ENCODE peak calls at places on chromosomes 11 and 22, in ten cellular contexts. One of them, this sample, is unnamed.

GRCh38 chr11:7204778-7205177 is 46.9 kb upstream of the SYT9 start:
- DNase-seq in tibial artery: no peak
- DNase-seq in SK-N-SH: no peak
- DNase-seq in cardiac muscle cell: peak
- DNase-seq in CD4-positive, alpha-beta T cell: no peak
- DNase-seq in AG09309: no peak
- DNase-seq in HL-60: no peak
- DNase-seq in endothelial cell: peak
- DNase-seq in fibroblast of the aortic adventitia: peak
- DNase-seq in nephron progenitor cell: no peak
- DNase-seq in this sample: no peak

GRCh38 chr22:28021998-28022660 is 103.1 kb upstream of the PITPNB start:
- DNase-seq in tibial artery: no peak
- DNase-seq in cardiac muscle cell: no peak
- DNase-seq in CD4-positive, alpha-beta T cell: no peak
- DNase-seq in fibroblast of the aortic adventitia: no peak
- DNase-seq in SK-N-SH: no peak
- DNase-seq in HL-60: no peak
- DNase-seq in endothelial cell: no peak
- DNase-seq in nephron progenitor cell: no peak
- DNase-seq in AG09309: no peak
- DNase-seq in this sample: no peak

GRCh38 chr11:76316726-76317125 is 64.2 kb downstream of the THAP12 start:
- DNase-seq in tibial artery: no peak
- DNase-seq in SK-N-SH: no peak
- DNase-seq in AG09309: no peak
- DNase-seq in CD4-positive, alpha-beta T cell: no peak
- DNase-seq in nephron progenitor cell: no peak
- DNase-seq in fibroblast of the aortic adventitia: no peak
- DNase-seq in cardiac muscle cell: no peak
- DNase-seq in HL-60: no peak
- DNase-seq in endothelial cell: no peak
- DNase-seq in this sample: no peak

GRCh38 chr11:130606781-130607511 is 158.5 kb downstream of the ADAMTS15 start:
- DNase-seq in AG09309: no peak
- DNase-seq in tibial artery: peak
- DNase-seq in SK-N-SH: peak
- DNase-seq in cardiac muscle cell: no peak
- DNase-seq in fibroblast of the aortic adventitia: peak
- DNase-seq in HL-60: no peak
- DNase-seq in nephron progenitor cell: peak
- DNase-seq in endothelial cell: no peak
- DNase-seq in CD4-positive, alpha-beta T cell: no peak
- DNase-seq in this sample: no peak

GRCh38 chr11:57903441-57904123 is 120.1 kb upstream of the OR9Q1 start:
- DNase-seq in nephron progenitor cell: no peak
- DNase-seq in SK-N-SH: no peak
- DNase-seq in HL-60: no peak
- DNase-seq in endothelial cell: no peak
- DNase-seq in fibroblast of the aortic adventitia: no peak
- DNase-seq in AG09309: no peak
- DNase-seq in cardiac muscle cell: no peak
- DNase-seq in tibial artery: no peak
- DNase-seq in CD4-positive, alpha-beta T cell: no peak
- DNase-seq in this sample: no peak

GRCh38 chr11:74443071-74443864 is 24.1 kb downstream of the KCNE3 start:
- DNase-seq in cardiac muscle cell: peak
- DNase-seq in CD4-positive, alpha-beta T cell: no peak
- DNase-seq in fibroblast of the aortic adventitia: peak
- DNase-seq in nephron progenitor cell: no peak
- DNase-seq in endothelial cell: no peak
- DNase-seq in AG09309: no peak
- DNase-seq in HL-60: no peak
- DNase-seq in tibial artery: no peak
- DNase-seq in SK-N-SH: no peak
- DNase-seq in this sample: no peak

GRCh38 chr11:44589301-44589700 is 23.8 kb downstream of the CD82 start:
- DNase-seq in fibroblast of the aortic adventitia: no peak
- DNase-seq in endothelial cell: no peak
- DNase-seq in SK-N-SH: no peak
- DNase-seq in AG09309: no peak
- DNase-seq in CD4-positive, alpha-beta T cell: no peak
- DNase-seq in HL-60: no peak
- DNase-seq in cardiac muscle cell: no peak
- DNase-seq in nephron progenitor cell: no peak
- DNase-seq in tibial artery: no peak
- DNase-seq in this sample: peak

GRCh38 chr11:108734956-108735559 is 70.2 kb downstream of the DDX10 start:
- DNase-seq in AG09309: no peak
- DNase-seq in cardiac muscle cell: peak
- DNase-seq in HL-60: no peak
- DNase-seq in SK-N-SH: peak
- DNase-seq in CD4-positive, alpha-beta T cell: no peak
- DNase-seq in nephron progenitor cell: no peak
- DNase-seq in endothelial cell: no peak
- DNase-seq in fibroblast of the aortic adventitia: no peak
- DNase-seq in tibial artery: no peak
- DNase-seq in this sample: no peak

GRCh38 chr11:56764976-56765375 is 16.5 kb upstream of the OR9G4 start:
- DNase-seq in HL-60: no peak
- DNase-seq in tibial artery: no peak
- DNase-seq in AG09309: no peak
- DNase-seq in fibroblast of the aortic adventitia: no peak
- DNase-seq in endothelial cell: no peak
- DNase-seq in SK-N-SH: no peak
- DNase-seq in cardiac muscle cell: no peak
- DNase-seq in CD4-positive, alpha-beta T cell: no peak
- DNase-seq in nephron progenitor cell: no peak
- DNase-seq in this sample: no peak

GRCh38 chr22:49934144-49934890 is 15.9 kb downstream of the CRELD2 start:
- DNase-seq in fibroblast of the aortic adventitia: peak
- DNase-seq in endothelial cell: no peak
- DNase-seq in tibial artery: no peak
- DNase-seq in cardiac muscle cell: no peak
- DNase-seq in AG09309: no peak
- DNase-seq in SK-N-SH: peak
- DNase-seq in HL-60: no peak
- DNase-seq in CD4-positive, alpha-beta T cell: no peak
- DNase-seq in nephron progenitor cell: no peak
- DNase-seq in this sample: no peak

GRCh38 chr11:128579790-128580504 is 7.4 kb downstream of the ETS1 start:
- DNase-seq in SK-N-SH: no peak
- DNase-seq in tibial artery: no peak
- DNase-seq in cardiac muscle cell: no peak
- DNase-seq in nephron progenitor cell: no peak
- DNase-seq in fibroblast of the aortic adventitia: no peak
- DNase-seq in AG09309: no peak
- DNase-seq in CD4-positive, alpha-beta T cell: no peak
- DNase-seq in endothelial cell: no peak
- DNase-seq in HL-60: no peak
- DNase-seq in this sample: no peak

GRCh38 chr22:22753526-22754267 is 109.3 kb downstream of the GGTLC2 start:
- DNase-seq in cardiac muscle cell: no peak
- DNase-seq in HL-60: peak
- DNase-seq in AG09309: no peak
- DNase-seq in SK-N-SH: peak
- DNase-seq in nephron progenitor cell: peak
- DNase-seq in fibroblast of the aortic adventitia: peak
- DNase-seq in tibial artery: peak
- DNase-seq in endothelial cell: peak
- DNase-seq in CD4-positive, alpha-beta T cell: peak
- DNase-seq in this sample: no peak

GRCh38 chr11:69948256-69949141 is 129.3 kb upstream of the FGF3 start:
- DNase-seq in tibial artery: no peak
- DNase-seq in fibroblast of the aortic adventitia: peak
- DNase-seq in cardiac muscle cell: no peak
- DNase-seq in HL-60: no peak
- DNase-seq in SK-N-SH: peak
- DNase-seq in nephron progenitor cell: no peak
- DNase-seq in endothelial cell: no peak
- DNase-seq in AG09309: no peak
- DNase-seq in CD4-positive, alpha-beta T cell: no peak
- DNase-seq in this sample: no peak

GRCh38 chr11:68735125-68735524 is 16.2 kb downstream of the TESMIN start:
- DNase-seq in cardiac muscle cell: no peak
- DNase-seq in tibial artery: no peak
- DNase-seq in AG09309: no peak
- DNase-seq in endothelial cell: no peak
- DNase-seq in HL-60: peak
- DNase-seq in CD4-positive, alpha-beta T cell: no peak
- DNase-seq in SK-N-SH: no peak
- DNase-seq in nephron progenitor cell: no peak
- DNase-seq in fibroblast of the aortic adventitia: no peak
- DNase-seq in this sample: no peak

DNA sequence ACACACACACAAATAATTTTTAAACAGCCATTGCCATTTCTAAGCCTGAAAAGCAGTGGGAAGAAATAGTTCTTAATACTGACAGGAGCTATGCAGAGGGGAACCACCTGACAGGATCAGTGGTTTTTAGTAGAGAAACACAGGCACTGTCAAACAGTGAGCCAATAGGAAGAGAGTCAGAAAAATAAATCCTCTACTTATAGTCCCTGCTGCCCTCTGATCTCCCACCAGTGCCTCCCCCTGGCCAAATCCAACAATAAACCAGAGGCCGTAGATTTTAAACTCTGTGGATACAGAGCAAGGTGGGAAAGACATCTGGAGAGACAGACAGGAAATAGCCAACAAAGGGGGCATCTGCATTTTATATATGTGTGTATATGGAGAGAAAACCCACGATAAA is 7.9 kb upstream of the OR56B4 start:
- DNase-seq in nephron progenitor cell: no peak
- DNase-seq in AG09309: no peak
- DNase-seq in endothelial cell: no peak
- DNase-seq in tibial artery: no peak
- DNase-seq in cardiac muscle cell: no peak
- DNase-seq in SK-N-SH: no peak
- DNase-seq in CD4-positive, alpha-beta T cell: no peak
- DNase-seq in HL-60: no peak
- DNase-seq in fibroblast of the aortic adventitia: no peak
- DNase-seq in this sample: no peak
- TF ChIP-seq CTCF in nephron progenitor cell: no peak
- TF ChIP-seq CTCF in AG09309: no peak
- TF ChIP-seq CTCF in endothelial cell: no peak
- TF ChIP-seq CTCF in tibial artery: no peak
- TF ChIP-seq CTCF in cardiac muscle cell: no peak
- TF ChIP-seq CTCF in SK-N-SH: no peak
- TF ChIP-seq CTCF in CD4-positive, alpha-beta T cell: no peak
- TF ChIP-seq CTCF in HL-60: no peak
- TF ChIP-seq CTCF in fibroblast of the aortic adventitia: no peak
- TF ChIP-seq CTCF in this sample: no peak

DNA sequence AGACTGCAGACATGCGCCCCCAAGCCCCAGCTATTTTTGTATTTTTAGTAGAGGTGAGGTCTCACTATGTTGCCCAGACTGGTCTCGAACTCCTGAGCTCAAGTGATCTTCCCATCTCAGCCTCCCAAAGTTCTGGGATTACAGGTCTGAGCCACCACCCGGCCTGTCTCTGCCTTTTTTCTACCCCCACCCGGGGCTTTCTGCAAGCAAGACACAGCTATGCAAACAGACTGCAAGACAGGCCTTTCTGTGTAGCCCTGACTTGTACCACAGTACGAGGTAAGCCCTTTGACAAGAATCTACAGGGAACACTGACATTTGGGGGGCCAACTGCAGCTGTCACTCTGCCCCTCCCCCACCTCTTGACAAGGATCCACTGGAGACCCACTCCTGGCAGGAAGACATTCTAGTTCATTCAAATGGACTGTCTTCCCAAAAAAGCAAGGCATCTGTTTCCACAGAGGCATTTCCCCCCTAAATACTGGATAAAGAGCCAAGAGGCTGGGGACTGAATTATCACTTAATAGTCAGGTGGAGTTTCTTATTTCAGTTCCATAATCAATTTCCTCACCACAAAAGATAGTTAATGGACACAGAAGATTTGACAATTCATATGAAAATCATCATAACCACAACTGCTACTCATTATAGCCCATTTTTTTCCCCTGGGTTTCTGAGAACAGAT is 118.2 kb downstream of the ABTB2 start:
- DNase-seq in HL-60: no peak
- DNase-seq in nephron progenitor cell: no peak
- DNase-seq in CD4-positive, alpha-beta T cell: no peak
- DNase-seq in tibial artery: no peak
- DNase-seq in fibroblast of the aortic adventitia: no peak
- DNase-seq in endothelial cell: no peak
- DNase-seq in SK-N-SH: no peak
- DNase-seq in AG09309: no peak
- DNase-seq in cardiac muscle cell: no peak
- DNase-seq in this sample: no peak
- TF ChIP-seq CTCF in HL-60: no peak
- TF ChIP-seq CTCF in nephron progenitor cell: no peak
- TF ChIP-seq CTCF in CD4-positive, alpha-beta T cell: no peak
- TF ChIP-seq CTCF in tibial artery: no peak
- TF ChIP-seq CTCF in fibroblast of the aortic adventitia: no peak
- TF ChIP-seq CTCF in endothelial cell: no peak
- TF ChIP-seq CTCF in SK-N-SH: no peak
- TF ChIP-seq CTCF in AG09309: no peak
- TF ChIP-seq CTCF in cardiac muscle cell: no peak
- TF ChIP-seq CTCF in this sample: no peak

DNA sequence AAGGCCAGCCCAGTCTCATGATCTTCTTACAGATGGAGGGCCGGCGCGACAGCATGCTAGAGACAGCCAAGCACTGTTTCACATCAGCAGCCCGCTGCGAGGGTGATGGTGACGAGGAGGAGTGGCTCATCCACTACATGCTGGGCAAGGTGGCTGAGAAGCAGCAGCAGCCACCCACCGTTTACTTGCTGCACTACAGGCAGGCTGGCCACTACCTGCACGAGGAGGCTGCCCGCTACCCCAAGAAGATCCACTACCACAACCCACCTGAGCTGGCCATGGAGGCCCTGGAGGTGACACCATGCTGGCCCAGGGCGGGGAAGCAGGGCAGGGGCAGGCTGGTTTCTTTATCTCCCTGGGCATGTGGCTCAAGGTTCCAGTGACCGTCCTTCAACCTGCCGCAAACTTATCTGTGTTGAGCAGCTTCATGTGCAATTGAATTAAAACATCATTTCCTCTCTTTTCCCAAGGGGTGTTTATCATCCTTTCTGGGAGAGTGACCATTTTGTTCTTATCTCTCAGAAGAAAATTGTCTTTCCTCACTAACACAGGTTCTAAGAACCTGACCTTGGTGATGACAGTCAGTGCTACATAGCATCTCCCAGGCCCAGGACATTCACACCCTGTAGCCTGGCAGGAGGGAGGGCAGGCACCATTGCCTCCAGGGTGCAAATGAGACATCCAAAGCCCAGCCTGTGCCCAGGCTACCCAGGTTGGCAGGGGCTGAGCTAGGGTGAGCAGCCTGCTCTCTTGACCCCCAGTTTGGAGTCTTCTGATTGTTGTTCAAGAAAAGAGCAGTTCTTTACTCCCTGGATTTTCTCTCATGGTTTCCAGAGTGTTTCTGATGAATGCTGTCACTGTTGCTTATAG is 80.7 kb downstream of the CABIN1 start:
- DNase-seq in nephron progenitor cell: no peak
- DNase-seq in tibial artery: no peak
- DNase-seq in HL-60: no peak
- DNase-seq in endothelial cell: no peak
- DNase-seq in AG09309: no peak
- DNase-seq in cardiac muscle cell: peak
- DNase-seq in CD4-positive, alpha-beta T cell: no peak
- DNase-seq in SK-N-SH: no peak
- DNase-seq in fibroblast of the aortic adventitia: no peak
- DNase-seq in this sample: no peak
- TF ChIP-seq CTCF in nephron progenitor cell: no peak
- TF ChIP-seq CTCF in tibial artery: no peak
- TF ChIP-seq CTCF in HL-60: no peak
- TF ChIP-seq CTCF in endothelial cell: no peak
- TF ChIP-seq CTCF in AG09309: no peak
- TF ChIP-seq CTCF in cardiac muscle cell: no peak
- TF ChIP-seq CTCF in CD4-positive, alpha-beta T cell: no peak
- TF ChIP-seq CTCF in SK-N-SH: no peak
- TF ChIP-seq CTCF in fibroblast of the aortic adventitia: no peak
- TF ChIP-seq CTCF in this sample: no peak

GRCh38 chr11:117197516-117198456 is 1.4 kb upstream of the TAGLN start:
- DNase-seq in CD4-positive, alpha-beta T cell: no peak
- DNase-seq in SK-N-SH: peak
- DNase-seq in nephron progenitor cell: peak
- DNase-seq in tibial artery: peak
- DNase-seq in fibroblast of the aortic adventitia: no peak
- DNase-seq in AG09309: no peak
- DNase-seq in endothelial cell: peak
- DNase-seq in HL-60: no peak
- DNase-seq in cardiac muscle cell: peak
- DNase-seq in this sample: no peak
- TF ChIP-seq CTCF in CD4-positive, alpha-beta T cell: no peak
- TF ChIP-seq CTCF in SK-N-SH: peak
- TF ChIP-seq CTCF in nephron progenitor cell: peak
- TF ChIP-seq CTCF in tibial artery: peak
- TF ChIP-seq CTCF in fibroblast of the aortic adventitia: peak
- TF ChIP-seq CTCF in AG09309: peak
- TF ChIP-seq CTCF in endothelial cell: peak
- TF ChIP-seq CTCF in HL-60: no peak
- TF ChIP-seq CTCF in cardiac muscle cell: peak
- TF ChIP-seq CTCF in this sample: peak